ENCODE peak calls at places on chromosome 22, in four cellular contexts. V is H1, D is GM12878, Y is HepG2. Z is an unnamed sample. For H3K4me1, the result is how much of the 10 kb centered on the place peaks cover.

GRCh38 chr22:32854351-32854804 is 52.9 kb downstream of the TIMP3 start:
- DNase-seq in V (no peak), D (no peak), Y (no peak), Z (no peak)

GRCh38 chr22:43820671-43821305 is 8.7 kb upstream of the EFCAB6 start:
- DNase-seq in V (no peak), D (no peak), Y (no peak), Z (no peak)

GRCh38 chr22:50218996-50219727 is 18.4 kb downstream of the SELENOO start:
- DNase-seq in V (peak), D (no peak), Y (peak), Z (no peak)

GRCh38 chr22:17258015-17258827 is 39.0 kb upstream of the ADA2 start:
- DNase-seq in V (no peak), D (peak), Y (no peak), Z (no peak)

GRCh38 chr22:19001204-19001603 is 65.1 kb upstream of the PRODH start:
- DNase-seq in V (no peak), D (no peak), Y (no peak), Z (no peak)

GRCh38 chr22:41782751-41783150 is 17.7 kb upstream of the CCDC134 start:
- DNase-seq in V (no peak), D (no peak), Y (no peak), Z (no peak)

GRCh38 chr22:45229181-45229580 is 11.5 kb downstream of the KIAA0930 start:
- DNase-seq in V (no peak), D (no peak), Y (no peak), Z (no peak)

GRCh38 chr22:41009222-41009948 is 58.2 kb downstream of the RBX1 start:
- DNase-seq in V (no peak), D (no peak), Y (no peak), Z (no peak)

DNA sequence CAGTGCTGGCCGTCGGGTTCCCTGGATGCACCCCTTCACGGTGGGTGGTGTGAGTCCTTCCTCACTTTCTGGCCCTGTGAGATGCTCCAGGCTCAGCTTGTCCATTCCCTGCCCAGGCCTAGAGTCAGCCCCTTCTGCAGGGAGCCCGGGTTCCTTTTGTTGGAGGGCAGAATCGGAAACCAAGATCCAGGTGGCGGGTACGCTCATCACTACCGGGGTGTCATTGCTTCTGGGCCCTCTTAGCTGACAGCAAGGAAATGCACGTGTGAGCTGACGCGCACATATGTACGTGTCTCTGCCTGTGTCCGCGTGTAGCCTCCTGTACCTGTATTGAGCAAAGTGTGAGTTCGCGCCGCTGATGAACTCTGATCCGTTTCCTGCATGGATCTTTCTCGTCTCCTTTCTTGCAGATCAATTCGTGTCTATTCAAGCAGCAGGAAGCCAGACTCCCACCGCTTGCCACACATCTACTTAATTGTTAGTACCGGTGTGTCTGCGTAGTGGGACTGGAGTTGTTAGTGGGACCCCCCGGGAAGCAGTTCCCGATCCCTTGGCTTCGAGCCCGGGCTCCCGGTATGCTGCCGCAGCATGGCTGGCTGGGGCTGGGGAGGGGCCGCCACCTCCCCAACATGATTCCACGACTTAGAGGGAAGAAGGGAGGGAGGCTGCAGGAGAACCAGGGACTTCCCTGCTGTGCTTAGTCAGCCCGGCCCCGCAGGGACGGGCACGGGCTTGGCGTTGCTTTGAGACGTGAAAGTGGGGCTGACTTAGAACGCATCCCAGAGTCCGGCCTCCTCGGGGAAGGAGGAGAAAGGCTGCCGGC is 35.9 kb upstream of the GRAMD4 start:
- DNase-seq in V (no peak), D (no peak), Y (no peak), Z (no peak)
- H3K4me3 ChIP-seq in V (no peak), D (no peak), Y (no peak), Z (no peak)

GRCh38 chr22:20566420-20567260 is 59.2 kb downstream of the MED15 start:
- DNase-seq in V (no peak), D (no peak), Y (no peak), Z (no peak)
- TF ChIP-seq SUZ12 in V (no peak), D (no peak), Y (no peak), Z (no peak)

DNA sequence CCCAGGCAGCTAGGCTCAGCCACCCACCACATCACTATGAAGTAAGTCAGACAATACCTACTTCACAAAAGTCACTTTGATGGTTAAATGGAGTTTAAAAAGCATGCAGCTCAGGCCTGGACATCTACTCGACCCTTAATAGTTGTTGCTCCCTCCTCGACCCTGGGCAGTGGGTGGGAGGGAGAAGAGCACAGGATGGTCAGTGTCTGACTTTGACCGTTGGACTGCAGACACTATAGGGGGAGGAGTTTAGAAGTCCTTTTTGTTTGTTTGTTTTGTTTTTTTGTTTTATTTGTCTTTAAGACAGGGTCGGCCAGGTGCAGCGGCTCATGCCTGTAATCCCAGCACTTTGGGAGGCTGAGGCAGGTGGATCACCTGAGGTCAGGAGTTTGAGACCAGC is 38.6 kb upstream of the XBP1 start:
- DNase-seq in V (no peak), D (no peak), Y (peak), Z (no peak)
- H3K4me1 ChIP-seq in V (under half), D (under half), Y (under half), Z (under half)

DNA sequence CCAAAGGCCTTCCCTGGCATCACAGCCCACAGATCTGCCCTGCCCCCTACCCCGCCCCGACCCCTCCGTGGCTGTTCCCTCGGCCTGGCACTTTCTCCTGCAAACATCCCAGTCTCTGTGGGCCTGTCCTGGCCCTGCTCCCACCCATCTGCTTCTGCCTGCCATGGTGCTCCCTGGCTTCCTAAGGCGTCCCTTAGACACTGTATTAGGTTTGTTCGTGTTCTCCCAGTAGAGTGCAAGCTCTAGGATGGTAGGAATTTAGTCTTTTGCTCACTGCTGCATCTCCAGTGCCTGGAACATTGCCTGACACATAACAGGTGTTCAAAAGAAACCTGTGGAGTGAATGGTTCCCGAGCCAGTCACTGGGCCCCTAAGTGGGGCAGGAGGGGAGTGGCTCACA is 69.6 kb upstream of the PITPNB start:
- DNase-seq in V (no peak), D (no peak), Y (no peak), Z (no peak)
- H3K4me3 ChIP-seq in V (no peak), D (no peak), Y (no peak), Z (no peak)